ENCODE peak calls at places on chromosome 6, in seven cellular contexts. One of them, this sample, is unnamed.

GRCh38 chr6:19994909-19995308 is 157.7 kb downstream of the ID4 start:
- DNase-seq in A549: no peak
- DNase-seq in GM12878: no peak
- DNase-seq in HCT116: no peak
- DNase-seq in K562: no peak
- DNase-seq in IMR-90: no peak
- DNase-seq in H1: no peak
- DNase-seq in this sample: no peak

GRCh38 chr6:10341605-10342004 is 73.3 kb downstream of the TFAP2A start:
- DNase-seq in A549: no peak
- DNase-seq in IMR-90: no peak
- DNase-seq in H1: no peak
- DNase-seq in K562: no peak
- DNase-seq in GM12878: no peak
- DNase-seq in HCT116: no peak
- DNase-seq in this sample: no peak

GRCh38 chr6:28545955-28546354 is 20.3 kb downstream of the GPX5 start:
- DNase-seq in GM12878: no peak
- DNase-seq in IMR-90: no peak
- DNase-seq in K562: peak
- DNase-seq in H1: no peak
- DNase-seq in A549: no peak
- DNase-seq in HCT116: no peak
- DNase-seq in this sample: no peak

GRCh38 chr6:6401401-6401800 is 80.9 kb upstream of the F13A1 start:
- DNase-seq in GM12878: no peak
- DNase-seq in H1: no peak
- DNase-seq in K562: no peak
- DNase-seq in IMR-90: no peak
- DNase-seq in A549: no peak
- DNase-seq in HCT116: no peak
- DNase-seq in this sample: no peak

GRCh38 chr6:132202569-132202968 is 198.7 kb downstream of the MOXD1 start:
- DNase-seq in K562: no peak
- DNase-seq in GM12878: no peak
- DNase-seq in H1: no peak
- DNase-seq in A549: no peak
- DNase-seq in HCT116: no peak
- DNase-seq in IMR-90: peak
- DNase-seq in this sample: no peak

GRCh38 chr6:168637853-168638252 is 196.9 kb downstream of the SMOC2 start:
- DNase-seq in IMR-90: no peak
- DNase-seq in H1: no peak
- DNase-seq in HCT116: peak
- DNase-seq in GM12878: no peak
- DNase-seq in K562: no peak
- DNase-seq in A549: peak
- DNase-seq in this sample: no peak

GRCh38 chr6:156017838-156018237 is 562.2 kb upstream of the NOX3 start:
- DNase-seq in HCT116: no peak
- DNase-seq in IMR-90: peak
- DNase-seq in H1: no peak
- DNase-seq in K562: no peak
- DNase-seq in A549: no peak
- DNase-seq in GM12878: no peak
- DNase-seq in this sample: no peak

GRCh38 chr6:50264995-50265571 is 215.4 kb upstream of the DEFB112 start:
- DNase-seq in HCT116: no peak
- DNase-seq in GM12878: no peak
- DNase-seq in A549: no peak
- DNase-seq in IMR-90: no peak
- DNase-seq in K562: peak
- DNase-seq in H1: no peak
- DNase-seq in this sample: peak

GRCh38 chr6:2971420-2972218 is at the start of gene SERPINB6:
- DNase-seq in GM12878: no peak
- DNase-seq in A549: peak
- DNase-seq in HCT116: no peak
- DNase-seq in K562: peak
- DNase-seq in IMR-90: peak
- DNase-seq in H1: peak
- DNase-seq in this sample: peak

GRCh38 chr6:134850906-134851305 is 99.0 kb downstream of the ALDH8A1 start:
- DNase-seq in H1: no peak
- DNase-seq in IMR-90: no peak
- DNase-seq in K562: no peak
- DNase-seq in A549: no peak
- DNase-seq in HCT116: no peak
- DNase-seq in GM12878: no peak
- DNase-seq in this sample: no peak
- TF ChIP-seq RAD21 in H1: no peak
- TF ChIP-seq RAD21 in IMR-90: no peak
- TF ChIP-seq RAD21 in K562: no peak
- TF ChIP-seq RAD21 in A549: no peak
- TF ChIP-seq RAD21 in HCT116: no peak
- TF ChIP-seq RAD21 in GM12878: no peak
- TF ChIP-seq RAD21 in this sample: no peak

GRCh38 chr6:157570104-157570503 is 189.1 kb downstream of the ZDHHC14 start:
- DNase-seq in K562: no peak
- DNase-seq in HCT116: no peak
- DNase-seq in A549: no peak
- DNase-seq in IMR-90: no peak
- DNase-seq in H1: no peak
- DNase-seq in GM12878: no peak
- DNase-seq in this sample: no peak
- TF ChIP-seq RAD21 in K562: no peak
- TF ChIP-seq RAD21 in HCT116: no peak
- TF ChIP-seq RAD21 in A549: no peak
- TF ChIP-seq RAD21 in IMR-90: no peak
- TF ChIP-seq RAD21 in H1: no peak
- TF ChIP-seq RAD21 in GM12878: no peak
- TF ChIP-seq RAD21 in this sample: no peak

GRCh38 chr6:108581932-108582500 is 21.3 kb downstream of the FOXO3 start:
- DNase-seq in HCT116: no peak
- DNase-seq in K562: no peak
- DNase-seq in GM12878: no peak
- DNase-seq in H1: no peak
- DNase-seq in A549: no peak
- DNase-seq in IMR-90: peak
- DNase-seq in this sample: peak
- TF ChIP-seq RAD21 in HCT116: no peak
- TF ChIP-seq RAD21 in K562: no peak
- TF ChIP-seq RAD21 in GM12878: no peak
- TF ChIP-seq RAD21 in H1: no peak
- TF ChIP-seq RAD21 in A549: no peak
- TF ChIP-seq RAD21 in IMR-90: no peak
- TF ChIP-seq RAD21 in this sample: no peak

GRCh38 chr6:100246206-100246605 is 218.5 kb downstream of the SIM1 start:
- DNase-seq in IMR-90: no peak
- DNase-seq in A549: no peak
- DNase-seq in HCT116: no peak
- DNase-seq in K562: no peak
- DNase-seq in H1: no peak
- DNase-seq in GM12878: no peak
- DNase-seq in this sample: no peak
- TF ChIP-seq RAD21 in IMR-90: no peak
- TF ChIP-seq RAD21 in A549: no peak
- TF ChIP-seq RAD21 in HCT116: no peak
- TF ChIP-seq RAD21 in K562: no peak
- TF ChIP-seq RAD21 in H1: no peak
- TF ChIP-seq RAD21 in GM12878: no peak
- TF ChIP-seq RAD21 in this sample: no peak

DNA sequence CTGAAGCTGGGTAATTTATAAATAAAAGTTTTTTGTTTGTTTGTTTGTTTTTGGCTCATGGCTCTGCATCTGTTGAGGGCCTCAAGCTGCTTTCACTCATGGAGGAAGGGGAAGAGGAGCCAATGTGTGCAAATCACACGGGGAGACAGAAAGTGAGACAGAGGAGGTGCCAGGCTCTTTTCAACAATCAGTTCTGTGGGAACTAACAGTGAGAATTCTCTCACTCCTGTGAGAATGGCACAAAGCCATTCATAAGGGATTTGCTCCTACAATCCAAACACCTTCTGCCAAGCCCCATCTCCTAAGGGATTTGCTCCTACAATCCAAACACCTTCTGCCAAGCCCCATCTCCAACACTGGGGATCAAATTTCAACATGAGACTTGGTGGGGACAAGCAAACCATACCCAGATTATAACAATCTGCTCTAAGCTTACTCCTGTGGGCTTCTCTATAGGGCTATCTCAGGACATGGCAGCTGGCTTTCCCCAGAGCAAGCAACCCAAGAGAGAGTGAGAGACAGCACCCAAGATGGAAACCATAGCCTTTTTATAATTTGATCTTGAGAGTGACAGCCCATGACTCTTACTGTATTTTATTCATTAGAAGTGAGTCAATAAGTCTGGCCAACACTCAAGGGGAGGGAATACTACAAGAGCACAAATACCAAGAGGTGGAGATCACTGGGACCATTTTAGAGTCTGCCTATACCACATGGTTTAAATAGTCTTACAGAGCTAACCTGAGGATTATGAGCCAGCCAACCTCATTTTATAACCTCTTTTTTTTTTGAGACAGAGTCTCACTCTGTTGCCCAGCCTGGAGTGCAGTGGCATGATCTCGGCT is 22.8 kb upstream of the LRRC1 start:
- DNase-seq in HCT116: no peak
- DNase-seq in H1: no peak
- DNase-seq in IMR-90: peak
- DNase-seq in GM12878: no peak
- DNase-seq in K562: no peak
- DNase-seq in A549: no peak
- DNase-seq in this sample: no peak
- TF ChIP-seq RAD21 in HCT116: no peak
- TF ChIP-seq RAD21 in H1: no peak
- TF ChIP-seq RAD21 in IMR-90: no peak
- TF ChIP-seq RAD21 in GM12878: no peak
- TF ChIP-seq RAD21 in K562: no peak
- TF ChIP-seq RAD21 in A549: no peak
- TF ChIP-seq RAD21 in this sample: no peak

DNA sequence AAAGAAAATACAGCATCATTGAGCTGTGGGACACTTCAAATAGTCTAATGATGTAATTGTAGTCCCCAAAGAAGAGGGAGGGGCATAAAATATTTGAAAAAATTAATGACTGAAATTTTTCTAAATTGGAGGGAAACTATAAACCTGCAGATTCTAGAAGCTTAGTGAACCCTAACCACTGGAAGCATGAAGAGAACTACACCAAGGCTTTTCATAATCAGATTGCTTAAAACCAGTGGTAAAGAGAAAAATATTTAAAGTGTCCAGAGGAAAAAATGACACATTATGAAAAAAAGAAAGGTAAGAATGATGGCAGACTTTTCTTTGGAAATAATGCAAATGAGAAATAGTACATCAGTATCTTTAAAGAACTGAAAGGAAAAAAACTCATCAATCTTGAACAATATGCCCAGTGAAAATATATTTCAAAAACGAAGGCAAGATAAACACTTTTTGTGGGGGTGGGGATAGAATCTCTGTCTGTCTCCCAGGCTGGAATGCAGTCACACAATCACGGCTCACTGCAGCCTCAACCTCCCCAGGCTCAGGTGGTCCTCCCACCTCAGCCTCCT is 31.3 kb downstream of the BICRAL start:
- DNase-seq in IMR-90: no peak
- DNase-seq in A549: no peak
- DNase-seq in K562: no peak
- DNase-seq in H1: no peak
- DNase-seq in GM12878: no peak
- DNase-seq in HCT116: no peak
- DNase-seq in this sample: no peak
- TF ChIP-seq RAD21 in IMR-90: no peak
- TF ChIP-seq RAD21 in A549: no peak
- TF ChIP-seq RAD21 in K562: no peak
- TF ChIP-seq RAD21 in H1: no peak
- TF ChIP-seq RAD21 in GM12878: no peak
- TF ChIP-seq RAD21 in HCT116: no peak
- TF ChIP-seq RAD21 in this sample: no peak

DNA sequence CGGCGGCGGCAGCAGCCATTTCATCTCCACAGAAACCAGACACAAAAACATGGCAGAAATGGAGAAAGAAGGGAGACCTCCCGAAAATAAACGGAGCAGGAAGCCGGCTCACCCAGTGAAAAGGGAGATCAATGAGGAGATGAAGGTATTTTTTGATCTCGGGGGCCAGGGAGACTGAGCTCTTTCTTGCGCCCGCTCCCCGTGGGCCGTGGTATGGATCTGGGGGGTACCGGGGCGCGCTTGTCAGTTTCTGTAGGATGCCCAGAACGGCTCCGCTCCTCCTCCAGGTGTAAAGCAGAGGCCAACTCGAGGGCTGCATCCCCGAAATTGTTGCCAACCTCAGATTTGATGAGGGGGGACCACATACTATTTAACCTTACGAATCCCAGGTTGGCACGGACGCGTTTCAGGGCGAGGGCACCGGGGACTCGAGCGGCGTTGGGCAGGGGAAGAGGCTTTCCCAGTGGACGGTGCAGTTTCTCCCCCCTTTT is 696 bp downstream of the SOBP start:
- DNase-seq in HCT116: no peak
- DNase-seq in GM12878: no peak
- DNase-seq in K562: no peak
- DNase-seq in A549: no peak
- DNase-seq in H1: peak
- DNase-seq in IMR-90: no peak
- DNase-seq in this sample: peak
- TF ChIP-seq RAD21 in HCT116: no peak
- TF ChIP-seq RAD21 in GM12878: no peak
- TF ChIP-seq RAD21 in K562: no peak
- TF ChIP-seq RAD21 in A549: no peak
- TF ChIP-seq RAD21 in H1: no peak
- TF ChIP-seq RAD21 in IMR-90: no peak
- TF ChIP-seq RAD21 in this sample: no peak

DNA sequence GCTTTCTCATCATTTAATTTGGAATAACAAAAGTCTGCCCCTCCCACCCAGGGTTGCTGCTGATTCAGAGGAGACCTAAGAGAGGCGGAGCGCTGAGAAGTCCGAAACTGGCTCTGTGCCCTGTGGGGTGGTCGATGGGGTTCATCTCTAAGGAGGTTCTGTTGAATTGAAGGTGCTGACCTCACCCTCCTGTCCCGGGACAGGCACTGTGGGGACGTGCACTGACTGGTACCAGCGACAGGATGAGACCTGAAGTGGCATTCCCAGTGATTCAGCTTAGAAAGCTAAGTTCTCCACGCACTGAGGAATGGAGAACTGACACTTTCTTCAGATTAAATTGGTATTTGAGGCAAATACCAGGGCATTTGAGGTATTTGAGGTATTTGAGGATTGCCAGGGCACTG is 1.3 kb downstream of the GUCA1B start:
- DNase-seq in H1: no peak
- DNase-seq in K562: peak
- DNase-seq in GM12878: no peak
- DNase-seq in HCT116: no peak
- DNase-seq in IMR-90: no peak
- DNase-seq in A549: no peak
- DNase-seq in this sample: no peak
- TF ChIP-seq RAD21 in H1: no peak
- TF ChIP-seq RAD21 in K562: no peak
- TF ChIP-seq RAD21 in GM12878: no peak
- TF ChIP-seq RAD21 in HCT116: no peak
- TF ChIP-seq RAD21 in IMR-90: no peak
- TF ChIP-seq RAD21 in A549: no peak
- TF ChIP-seq RAD21 in this sample: no peak

GRCh38 chr6:44627091-44627878 is 239.8 kb downstream of the CDC5L start:
- DNase-seq in HCT116: no peak
- DNase-seq in A549: no peak
- DNase-seq in K562: no peak
- DNase-seq in GM12878: no peak
- DNase-seq in H1: peak
- DNase-seq in IMR-90: no peak
- DNase-seq in this sample: no peak
- TF ChIP-seq RAD21 in HCT116: no peak
- TF ChIP-seq RAD21 in A549: no peak
- TF ChIP-seq RAD21 in K562: no peak
- TF ChIP-seq RAD21 in GM12878: no peak
- TF ChIP-seq RAD21 in H1: peak
- TF ChIP-seq RAD21 in IMR-90: no peak
- TF ChIP-seq RAD21 in this sample: no peak